ENCODE peak calls at places on chromosomes 11 and 22, in six cellular contexts. A, E, Q, X, N and M are unnamed samples.

GRCh38 chr11:65452806-65453490 is 30.4 kb downstream of the NEAT1 start:
- DNase-seq in N (no peak), E (peak), Q (no peak), X (no peak), A (no peak), M (peak)

GRCh38 chr11:35967042-35967441 is 23.2 kb downstream of the LDLRAD3 start:
- DNase-seq in E (no peak), Q (no peak), N (no peak), X (no peak), A (no peak), M (no peak)

GRCh38 chr22:49205401-49205800 is 622.3 kb downstream of the BRD1 start:
- DNase-seq in A (no peak), Q (no peak), E (no peak), N (no peak), X (no peak), M (no peak)

GRCh38 chr11:74417379-74417804 is 19.2 kb upstream of the PGM2L1 start:
- DNase-seq in Q (peak), X (no peak), A (no peak), E (peak), N (no peak), M (peak)

GRCh38 chr11:128553662-128554392 is 33.5 kb downstream of the ETS1 start:
- DNase-seq in E (no peak), Q (no peak), N (no peak), X (no peak), A (no peak), M (no peak)

GRCh38 chr11:130499828-130500227 is 51.4 kb downstream of the ADAMTS15 start:
- DNase-seq in Q (no peak), E (peak), X (no peak), A (no peak), N (no peak), M (no peak)

GRCh38 chr11:46642627-46643335 is 25.4 kb downstream of the ATG13 start:
- DNase-seq in A (no peak), X (peak), N (no peak), Q (no peak), E (no peak), M (no peak)

GRCh38 chr11:131914299-131914902 is 544.0 kb downstream of the NTM start:
- DNase-seq in E (no peak), Q (no peak), X (no peak), A (no peak), N (no peak), M (no peak)

GRCh38 chr22:35378547-35379078 is 2.3 kb upstream of the HMOX1 start:
- DNase-seq in Q (no peak), A (no peak), N (no peak), E (no peak), X (no peak), M (no peak)

GRCh38 chr11:76279651-76280050 is 73.3 kb upstream of the WNT11 start:
- DNase-seq in E (no peak), Q (peak), A (no peak), N (no peak), X (no peak), M (peak)

GRCh38 chr11:14029971-14030531 is 67.5 kb downstream of the SPON1 start:
- DNase-seq in N (no peak), A (no peak), Q (peak), E (peak), X (no peak), M (peak)

GRCh38 chr11:117431436-117431835 is 103.8 kb downstream of the CEP164 start:
- DNase-seq in N (no peak), A (no peak), X (no peak), Q (no peak), E (no peak), M (no peak)

GRCh38 chr22:39225591-39225990 is 19.2 kb downstream of the PDGFB start:
- DNase-seq in A (no peak), X (no peak), Q (no peak), E (no peak), N (no peak), M (no peak)

GRCh38 chr22:20203142-20204099 is 52.6 kb upstream of the CCDC188 start:
- DNase-seq in N (no peak), Q (no peak), X (no peak), E (peak), A (peak), M (no peak)

GRCh38 chr11:17513853-17514252 is 30.4 kb downstream of the USH1C start:
- DNase-seq in E (no peak), N (no peak), A (no peak), X (no peak), Q (no peak), M (no peak)

GRCh38 chr11:36130401-36130800 is 158.8 kb downstream of the COMMD9 start:
- DNase-seq in E (no peak), Q (no peak), A (no peak), X (no peak), N (no peak), M (no peak)

GRCh38 chr11:29255401-29255800 is 761.4 kb downstream of the KCNA4 start:
- DNase-seq in N (no peak), E (peak), Q (no peak), A (no peak), X (no peak), M (peak)

GRCh38 chr22:42434283-42434682 is 2.1 kb upstream of the NFAM1 start:
- DNase-seq in Q (no peak), E (no peak), X (peak), A (no peak), N (no peak), M (no peak)

GRCh38 chr11:104764718-104765045 is 133.6 kb downstream of the CASP12 start:
- DNase-seq in A (no peak), N (no peak), Q (no peak), E (peak), X (no peak), M (no peak)

GRCh38 chr11:1481483-1481825 is 5.1 kb downstream of the MOB2 start:
- DNase-seq in Q (no peak), X (no peak), A (no peak), N (no peak), E (no peak), M (no peak)

GRCh38 chr11:46332093-46332567 is 15.1 kb upstream of the DGKZ start:
- DNase-seq in Q (no peak), X (no peak), N (no peak), E (no peak), A (no peak), M (no peak)

GRCh38 chr22:45709004-45709739 is 37.5 kb downstream of the ATXN10 start:
- DNase-seq in A (no peak), E (peak), X (no peak), Q (peak), N (no peak), M (no peak)

GRCh38 chr11:35031869-35032268 is 107.1 kb upstream of the CD44 start:
- DNase-seq in E (no peak), X (no peak), N (no peak), Q (no peak), A (no peak), M (no peak)